ENCODE peak calls at places on chromosomes 16 and 17, in five cellular contexts. Z is activated CD4-positive, alpha-beta T cell treated with anti-CD3 and anti-CD28 coated beads for 48 hours; N is foreskin fibroblast; F is stimulated activated CD8-positive, alpha-beta memory T cell treated with anti-CD3 and anti-CD28 coated beads, Interleukin-15, amount 100 ng/mL, for 24 hours; T is neuronal stem cell. O is an unnamed sample.

GRCh38 chr17:66980896-66981295 is 16.4 kb downstream of the CACNG4 start:
- DNase-seq in F (no peak), Z (no peak), N (no peak), T (no peak), O (no peak)

GRCh38 chr16:70678121-70678897 is 7.5 kb downstream of the MTSS2 start:
- DNase-seq in N (no peak), T (no peak), F (no peak), Z (no peak), O (no peak)

GRCh38 chr16:50523710-50524109 is 24.5 kb upstream of the NKD1 start:
- DNase-seq in Z (no peak), N (no peak), F (no peak), T (no peak), O (no peak)

GRCh38 chr17:51555153-51555552 is 294.8 kb downstream of the UTP18 start:
- DNase-seq in Z (no peak), T (no peak), N (no peak), F (no peak), O (no peak)

GRCh38 chr17:61683466-61683865 is 92.4 kb upstream of the NACA2 start:
- DNase-seq in N (no peak), Z (no peak), F (no peak), T (no peak), O (no peak)

GRCh38 chr16:89210165-89210903 is 7.2 kb upstream of the ZNF778 start:
- DNase-seq in F (no peak), T (no peak), N (no peak), Z (no peak), O (no peak)

GRCh38 chr17:42673885-42674754 is 2.7 kb downstream of the PLEKHH3 start:
- DNase-seq in Z (no peak), T (no peak), N (peak; percentile 66), F (no peak), O (no peak)

GRCh38 chr17:44069974-44070454 is 521 bp upstream of the G6PC3 start:
- DNase-seq in Z (peak; percentile 20), N (peak; percentile 54), T (no peak), F (no peak), O (no peak)

GRCh38 chr17:63550816-63551639 is 751 bp downstream of the DCAF7 start:
- DNase-seq in T (peak; percentile 48), Z (peak; percentile 33), F (no peak), N (peak; percentile 47), O (no peak)

GRCh38 chr17:21549107-21549687 is 143.1 kb upstream of the KCNJ18 start:
- DNase-seq in F (no peak), N (peak; percentile 75), T (no peak), Z (peak; percentile 63), O (no peak)

GRCh38 chr16:86010680-86011141 is 111.7 kb downstream of the IRF8 start:
- DNase-seq in N (no peak), F (no peak), T (no peak), Z (no peak), O (no peak)

GRCh38 chr16:12133738-12134137 is 157.2 kb downstream of the SNX29 start:
- DNase-seq in T (no peak), N (no peak), F (no peak), Z (no peak), O (no peak)

GRCh38 chr16:18816286-18816685 is 14.9 kb upstream of the ARL6IP1 start:
- DNase-seq in N (no peak), Z (no peak), T (no peak), F (no peak), O (no peak)

GRCh38 chr17:7241783-7242716 is at the start of gene GABARAP:
- DNase-seq in Z (peak; percentile 95), N (peak; percentile 96), F (peak; percentile 86), T (peak; percentile 95), O (peak; percentile 83)

GRCh38 chr17:42422412-42422957 is 571 bp downstream of the CAVIN1 start:
- DNase-seq in T (no peak), N (peak; percentile 61), F (no peak), Z (peak; percentile 67), O (no peak)

GRCh38 chr16:22120440-22120839 is 28.1 kb downstream of the VWA3A start:
- DNase-seq in N (no peak), F (no peak), Z (no peak), T (no peak), O (no peak)

GRCh38 chr16:24670623-24671454 is 58.6 kb upstream of the TNRC6A start:
- DNase-seq in Z (no peak), N (peak; percentile 92), F (no peak), T (peak; percentile 55), O (peak; percentile 86)

GRCh38 chr16:49603956-49604355 is 230.4 kb downstream of the C16orf78 start:
- DNase-seq in Z (no peak), T (no peak), F (no peak), N (no peak), O (no peak)